ENCODE peak calls at places on chromosome 20, in six cellular contexts. G is SK-N-SH, I is pancreas, P is PC-3, W is GM06990, C is thoracic aorta. V is an unnamed sample.

GRCh38 chr20:37311710-37312355 is 22.4 kb downstream of the MANBAL start:
- DNase-seq in P (no peak), W (no peak), G (no peak), I (no peak), C (no peak), V (peak; percentile 25)

GRCh38 chr20:56653221-56653620 is 24.1 kb downstream of the TFAP2C start:
- DNase-seq in P (peak; percentile 38), W (no peak), I (no peak), G (no peak), C (no peak), V (no peak)

GRCh38 chr20:43925786-43926185 is 11.1 kb downstream of the TOX2 start:
- DNase-seq in P (peak; percentile 52), G (peak; percentile 67), I (no peak), W (no peak), C (no peak), V (peak; percentile 65)

GRCh38 chr20:54085425-54085824 is 15.0 kb upstream of the BCAS1 start:
- DNase-seq in G (no peak), W (no peak), C (no peak), I (no peak), P (no peak), V (no peak)

GRCh38 chr20:62963614-62964397 is 11.3 kb downstream of the SLC17A9 start:
- DNase-seq in P (no peak), G (no peak), C (no peak), I (no peak), W (no peak), V (no peak)

GRCh38 chr20:35025116-35025515 is 67.5 kb downstream of the TRPC4AP start:
- DNase-seq in C (no peak), G (no peak), W (no peak), I (no peak), P (no peak), V (no peak)

GRCh38 chr20:46631212-46631869 is 19.9 kb downstream of the SLC13A3 start:
- DNase-seq in C (no peak), W (no peak), P (peak; percentile 53), I (no peak), G (no peak), V (peak; percentile 1)

GRCh38 chr20:32737371-32738223 is 5.7 kb downstream of the COMMD7 start:
- DNase-seq in I (no peak), P (peak; percentile 26), C (no peak), W (no peak), G (no peak), V (peak; percentile 31)

GRCh38 chr20:12371955-12372354 is 454.3 kb downstream of the BTBD3 start:
- DNase-seq in P (no peak), G (no peak), I (no peak), W (no peak), C (no peak), V (no peak)

GRCh38 chr20:37702643-37703337 is 9.0 kb downstream of the CTNNBL1 start:
- DNase-seq in I (no peak), G (no peak), P (no peak), W (no peak), C (no peak), V (no peak)

GRCh38 chr20:38125157-38126056 is 39.7 kb downstream of the TGM2 start:
- DNase-seq in C (peak; percentile 86), P (peak; percentile 64), G (no peak), I (peak; percentile 88), W (no peak), V (no peak)

GRCh38 chr20:63226020-63226943 is 9.4 kb upstream of the BIRC7 start:
- DNase-seq in G (no peak), W (no peak), P (no peak), C (no peak), I (no peak), V (no peak)

GRCh38 chr20:18164356-18164755 is 26.7 kb downstream of the KAT14 start:
- DNase-seq in P (peak; percentile 76), W (no peak), I (no peak), C (no peak), G (no peak), V (peak; percentile 3)

GRCh38 chr20:58877374-58878360 is 25.2 kb downstream of the GNAS start:
- DNase-seq in W (no peak), G (peak; percentile 71), I (no peak), P (no peak), C (no peak), V (no peak)

GRCh38 chr20:20410678-20411077 is 42.8 kb downstream of the INSM1 start:
- DNase-seq in C (no peak), G (peak; percentile 66), W (no peak), P (no peak), I (peak; percentile 47), V (no peak)

GRCh38 chr20:53825282-53825681 is 231.6 kb upstream of the ZNF217 start:
- DNase-seq in W (no peak), C (no peak), P (no peak), I (no peak), G (no peak), V (no peak)

DNA sequence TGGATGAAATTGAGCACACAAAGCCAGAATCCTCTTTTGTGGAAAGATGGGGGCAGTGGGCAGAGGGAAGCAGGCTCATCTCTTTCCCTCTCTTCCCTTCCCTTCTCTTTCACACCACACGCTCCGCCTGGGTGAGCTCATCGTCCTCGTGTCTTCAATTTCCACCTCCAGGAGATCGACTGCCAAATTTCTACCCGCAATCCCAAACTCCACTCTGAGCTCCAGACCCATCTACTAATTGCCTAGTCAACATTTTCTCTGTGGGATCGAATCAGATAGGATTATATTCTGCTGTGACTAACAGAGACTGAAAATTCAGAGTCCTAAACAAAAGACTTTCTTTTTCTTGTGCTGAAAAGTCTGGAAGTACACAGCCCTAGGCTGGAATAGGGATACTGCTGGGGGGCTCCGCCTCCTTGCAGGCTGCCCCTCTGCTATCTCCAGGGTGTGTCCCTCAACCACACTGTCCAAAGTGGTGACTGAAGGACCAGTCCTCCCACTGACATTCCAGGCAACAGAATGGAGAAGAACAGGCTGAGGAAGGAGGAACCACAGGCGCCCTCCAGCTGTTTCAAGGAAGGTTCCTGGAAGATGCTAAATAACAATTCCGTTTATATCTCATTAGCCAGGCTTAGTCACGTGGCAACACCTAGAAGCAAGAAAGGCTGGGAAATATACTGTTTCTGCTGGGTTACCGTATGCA is 5.0 kb upstream of the HSPA12B start:
- DNase-seq in I (peak; percentile 19), P (peak; percentile 42), W (no peak), C (no peak), G (no peak), V (peak; percentile 61)
- H3K4me3 ChIP-seq in I (no peak overlapping the region), P (peak overlapping the region; percentile 47), W (no peak overlapping the region), C (no peak overlapping the region), G (no peak overlapping the region), V (peak overlapping the region; percentile 51)

DNA sequence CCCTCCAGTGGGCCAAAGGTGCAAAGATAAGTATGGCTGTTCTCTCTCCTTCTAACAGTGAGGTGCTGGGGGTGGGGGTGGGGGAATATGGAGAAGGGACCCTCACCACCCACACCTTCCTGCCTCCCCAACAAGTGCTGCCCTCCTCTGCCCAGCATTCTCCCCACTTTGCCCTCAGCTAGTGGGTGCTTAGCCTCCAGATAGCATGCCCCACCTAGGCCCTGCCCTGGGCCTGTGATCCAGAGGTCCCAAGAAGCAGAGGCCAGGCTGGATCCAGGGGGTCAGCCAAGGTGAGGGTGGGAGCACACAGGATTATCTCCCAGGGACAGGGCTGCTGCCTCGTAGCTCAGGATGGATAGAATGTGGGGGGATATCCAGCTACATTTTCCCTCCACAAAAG is 1.2 kb downstream of the ADISSP start:
- DNase-seq in G (no peak), P (no peak), I (no peak), W (no peak), C (no peak), V (no peak)
- H3K4me3 ChIP-seq in G (peak overlapping the region; percentile 83), P (peak overlapping the region; percentile 98), I (no peak overlapping the region), W (peak overlapping the region; percentile 85), C (peak overlapping the region; percentile 76), V (peak overlapping the region; percentile 87)

DNA sequence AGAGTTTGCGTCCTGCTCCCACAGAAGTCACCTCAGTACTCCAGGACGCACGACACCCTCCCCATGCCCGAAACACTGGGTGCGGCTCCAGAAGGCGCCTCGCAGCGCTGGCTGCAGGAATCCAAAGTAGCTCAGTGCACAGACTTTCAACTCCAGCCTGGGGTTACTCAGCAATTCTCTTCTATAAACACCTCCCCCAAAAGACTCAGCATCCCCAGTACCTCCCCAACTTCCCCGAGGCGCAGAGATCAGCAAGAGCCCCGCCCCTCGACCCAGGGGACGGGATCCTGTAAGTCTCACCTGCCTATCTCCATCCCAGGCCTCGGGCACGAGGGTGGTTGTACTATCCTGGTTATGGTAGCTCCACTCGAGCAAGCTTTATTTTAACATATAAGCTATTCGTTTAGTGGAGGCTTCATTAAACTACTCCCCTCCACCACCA is 88.1 kb downstream of the ZFP64 start:
- DNase-seq in P (no peak), I (no peak), C (no peak), G (no peak), W (no peak), V (peak; percentile 30)
- H3K4me3 ChIP-seq in P (no peak overlapping the region), I (no peak overlapping the region), C (peak overlapping the region; percentile 69), G (no peak overlapping the region), W (no peak overlapping the region), V (peak overlapping the region; percentile 70)

GRCh38 chr20:5877128-5877527 is 73.2 kb downstream of the TRMT6 start:
- DNase-seq in C (no peak), W (no peak), P (no peak), I (no peak), G (no peak), V (no peak)
- H3K4me3 ChIP-seq in C (no peak overlapping the region), W (no peak overlapping the region), P (no peak overlapping the region), I (no peak overlapping the region), G (no peak overlapping the region), V (no peak overlapping the region)

GRCh38 chr20:1646975-1647431 is 10.6 kb downstream of the SIRPG start:
- DNase-seq in I (no peak), C (no peak), P (no peak), W (no peak), G (no peak), V (no peak)
- H3K4me3 ChIP-seq in I (no peak overlapping the region), C (no peak overlapping the region), P (no peak overlapping the region), W (no peak overlapping the region), G (no peak overlapping the region), V (no peak overlapping the region)

V was measured in adipocyte.